ENCODE peak calls at places on chromosomes 7 and 10, in nine cellular contexts. T is A549, E is spleen, Q is stomach, S is IMR-90, O is ovary, V is right lobe of liver, B is transverse colon, R is K562. X is an unnamed sample. For H3K9me3, the result is how much of the 10 kb centered on the place peaks cover.

GRCh38 chr7:27193335-27194001 is 6.4 kb downstream of the HOXA13 start:
- DNase-seq in E (peak), B (no peak), Q (no peak), S (no peak), T (no peak), R (no peak), O (no peak), V (no peak), X (no peak)

GRCh38 chr10:70053212-70053895 is 708 bp downstream of the MACROH2A2 start:
- DNase-seq in B (no peak), T (no peak), R (no peak), S (no peak), V (peak), Q (no peak), E (no peak), O (peak), X (peak)

GRCh38 chr7:117085769-117086463 is 132.6 kb downstream of the ST7 start:
- DNase-seq in E (no peak), S (peak), B (no peak), R (no peak), O (no peak), V (no peak), Q (no peak), T (no peak), X (no peak)

GRCh38 chr7:22194633-22195273 is 162.2 kb downstream of the RAPGEF5 start:
- DNase-seq in B (no peak), O (no peak), T (no peak), Q (no peak), E (no peak), V (no peak), R (no peak), S (no peak), X (peak)

GRCh38 chr10:110774069-110775021 is 97.4 kb upstream of the PDCD4 start:
- DNase-seq in T (peak), R (peak), V (no peak), E (no peak), Q (no peak), S (peak), O (no peak), B (no peak), X (no peak)

GRCh38 chr10:127875916-127876315 is 16.8 kb downstream of the CLRN3 start:
- DNase-seq in E (no peak), B (no peak), Q (no peak), S (no peak), O (no peak), R (no peak), T (no peak), V (no peak), X (no peak)

GRCh38 chr7:80127412-80128150 is 7.0 kb upstream of the GNAI1 start:
- DNase-seq in T (no peak), E (no peak), O (no peak), Q (no peak), R (no peak), V (no peak), B (no peak), S (no peak), X (no peak)

GRCh38 chr10:54797636-54798395 is 3.2 kb downstream of the PCDH15 start:
- DNase-seq in B (no peak), E (no peak), V (no peak), S (peak), R (no peak), O (no peak), Q (no peak), T (no peak), X (no peak)

GRCh38 chr10:33117816-33118215 is 159.8 kb upstream of the ITGB1 start:
- DNase-seq in S (no peak), Q (no peak), B (no peak), R (no peak), O (no peak), V (no peak), T (no peak), E (peak), X (no peak)

GRCh38 chr10:27355918-27356573 is 115.4 kb upstream of the ACBD5 start:
- DNase-seq in R (no peak), B (no peak), V (peak), T (no peak), E (no peak), Q (no peak), S (no peak), O (no peak), X (no peak)

GRCh38 chr7:142557971-142558582 is 191.2 kb upstream of the PRSS1 start:
- DNase-seq in R (peak), T (peak), V (no peak), B (peak), Q (no peak), E (no peak), S (peak), O (no peak), X (peak)

GRCh38 chr7:47292832-47293309 is 289.0 kb downstream of the TNS3 start:
- DNase-seq in S (peak), Q (peak), T (no peak), B (no peak), E (no peak), O (no peak), R (no peak), V (no peak), X (no peak)

GRCh38 chr7:155962191-155962967 is 150.1 kb upstream of the SHH start:
- DNase-seq in Q (peak), V (no peak), R (no peak), B (no peak), O (no peak), S (peak), T (peak), E (no peak), X (no peak)

GRCh38 chr10:110739811-110740271 is 95.7 kb downstream of the RBM20 start:
- DNase-seq in S (no peak), R (no peak), T (no peak), V (no peak), O (no peak), E (no peak), B (no peak), Q (no peak), X (no peak)

GRCh38 chr10:51462076-51462779 is 237.2 kb downstream of the CSTF2T start:
- DNase-seq in R (no peak), T (no peak), Q (no peak), O (no peak), V (no peak), S (peak), E (no peak), B (no peak), X (no peak)

GRCh38 chr7:34550996-34551395 is 107.0 kb upstream of the NPSR1 start:
- DNase-seq in B (no peak), V (no peak), S (no peak), T (no peak), E (no peak), O (no peak), R (no peak), Q (no peak), X (no peak)
- TF ChIP-seq POLR2A in B (no peak), V (no peak), S (no peak), T (no peak), E (no peak), O (no peak), R (no peak), Q (no peak), X (no peak)

DNA sequence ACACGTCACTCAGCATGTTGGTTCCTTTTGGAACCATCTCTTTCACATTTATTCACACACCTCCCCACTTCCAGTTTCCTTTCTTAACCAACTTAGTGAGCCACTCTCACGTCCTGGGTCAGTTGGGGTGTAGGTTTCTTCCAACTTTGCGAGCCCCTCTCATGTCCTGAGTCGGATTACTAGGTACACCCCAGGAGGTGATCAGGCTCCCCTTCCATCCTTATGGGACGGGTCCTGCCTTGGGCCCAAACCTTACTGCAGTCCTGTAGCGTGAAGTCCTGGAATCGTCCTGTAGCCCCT is 7.7 kb downstream of the ERV3-1 start:
- DNase-seq in S (no peak), B (no peak), E (no peak), R (no peak), O (no peak), Q (no peak), V (no peak), T (no peak), X (no peak)
- H3K9me3 ChIP-seq in S (half or more), B (under half), E (half or more), R (half or more), O (under half), Q (half or more), V (under half), T (half or more), X (under half)

DNA sequence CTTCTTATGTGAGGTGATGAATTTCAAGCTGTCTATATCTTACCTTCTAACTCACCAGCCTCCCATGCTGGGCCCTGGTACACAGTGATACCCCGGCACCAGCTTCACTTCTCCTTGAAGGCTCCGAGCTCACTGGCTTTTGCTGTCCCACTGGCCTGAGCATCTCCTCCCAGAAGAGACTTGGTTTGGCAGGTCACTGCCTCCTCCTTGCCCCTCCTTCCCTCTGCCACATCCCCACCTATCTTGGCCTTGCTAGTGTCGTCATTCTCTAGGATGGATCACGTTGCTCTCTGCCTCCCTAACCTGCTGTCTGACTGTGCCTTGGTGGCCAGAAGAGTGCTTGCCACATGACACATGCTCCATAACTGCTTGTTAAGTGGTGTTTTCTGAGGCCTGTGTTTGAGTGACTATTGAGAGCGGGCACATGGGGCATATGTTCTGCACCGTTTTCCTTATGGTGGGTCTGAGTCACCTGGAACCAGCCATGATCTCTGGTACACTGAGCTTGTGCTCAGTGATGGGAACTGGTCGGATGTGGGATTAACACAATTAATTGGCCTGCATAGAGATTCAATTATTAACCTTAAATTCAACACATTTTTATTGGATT is 86.5 kb downstream of the TMEM178B start:
- DNase-seq in Q (no peak), R (no peak), S (no peak), T (no peak), E (no peak), V (no peak), B (no peak), O (no peak), X (no peak)
- TF ChIP-seq POLR2A in Q (no peak), R (no peak), S (no peak), T (no peak), E (no peak), V (no peak), B (no peak), O (no peak), X (no peak)

GRCh38 chr10:58444876-58445275 is 59.7 kb downstream of the TFAM start:
- DNase-seq in O (no peak), S (no peak), B (no peak), T (no peak), Q (no peak), R (no peak), V (no peak), E (no peak), X (no peak)

GRCh38 chr10:58444336-58444735 is 59.1 kb downstream of the TFAM start:
- DNase-seq in E (no peak), T (no peak), R (no peak), Q (no peak), O (no peak), S (no peak), B (no peak), V (no peak), X (no peak)

GRCh38 chr10:58453098-58453497 is 59.6 kb upstream of the BICC1 start:
- DNase-seq in V (no peak), O (no peak), S (no peak), B (no peak), R (no peak), E (no peak), T (no peak), Q (no peak), X (no peak)

GRCh38 chr10:58451490-58451889 is 61.2 kb upstream of the BICC1 start:
- DNase-seq in Q (no peak), E (no peak), R (no peak), S (no peak), T (no peak), O (no peak), V (no peak), B (no peak), X (no peak)

GRCh38 chr10:58448121-58448935 is 63.1 kb downstream of the TFAM start:
- DNase-seq in V (no peak), R (no peak), B (no peak), O (no peak), E (no peak), Q (no peak), T (no peak), S (no peak), X (no peak)
- H3K9me3 ChIP-seq in V (under half), R (under half), B (under half), O (under half), E (under half), Q (under half), T (under half), S (under half), X (under half)